ENCODE peak calls at places on chromosomes 16 and 17, in seven cellular contexts. One of them, this sample, is unnamed.

GRCh38 chr17:181213-182163 is at the start of gene DOC2B:
- DNase-seq in tibial nerve: no peak
- DNase-seq in omental fat pad: no peak
- DNase-seq in ovary: no peak
- DNase-seq in fibroblast of mammary gland: peak; percentile 30
- DNase-seq in astrocyte of the cerebellum: no peak
- DNase-seq in dorsolateral prefrontal cortex: no peak
- DNase-seq in this sample: no peak

GRCh38 chr17:73874008-73874407 is 229.8 kb upstream of the SDK2 start:
- DNase-seq in astrocyte of the cerebellum: no peak
- DNase-seq in ovary: no peak
- DNase-seq in omental fat pad: no peak
- DNase-seq in fibroblast of mammary gland: peak; percentile 21
- DNase-seq in dorsolateral prefrontal cortex: no peak
- DNase-seq in tibial nerve: no peak
- DNase-seq in this sample: no peak

GRCh38 chr16:56576585-56577299 is 11.9 kb downstream of the MT4 start:
- DNase-seq in tibial nerve: no peak
- DNase-seq in astrocyte of the cerebellum: peak; percentile 11
- DNase-seq in omental fat pad: peak; percentile 53
- DNase-seq in ovary: peak; percentile 71
- DNase-seq in dorsolateral prefrontal cortex: peak; percentile 38
- DNase-seq in fibroblast of mammary gland: peak; percentile 62
- DNase-seq in this sample: no peak

GRCh38 chr16:85302018-85302847 is 190.0 kb upstream of the CIBAR2 start:
- DNase-seq in fibroblast of mammary gland: peak; percentile 48
- DNase-seq in ovary: no peak
- DNase-seq in dorsolateral prefrontal cortex: no peak
- DNase-seq in astrocyte of the cerebellum: no peak
- DNase-seq in omental fat pad: no peak
- DNase-seq in tibial nerve: no peak
- DNase-seq in this sample: no peak

GRCh38 chr16:11586856-11587642 is at the start of gene LITAF:
- DNase-seq in fibroblast of mammary gland: no peak
- DNase-seq in omental fat pad: peak; percentile 39
- DNase-seq in astrocyte of the cerebellum: no peak
- DNase-seq in ovary: peak; percentile 74
- DNase-seq in tibial nerve: peak; percentile 45
- DNase-seq in dorsolateral prefrontal cortex: no peak
- DNase-seq in this sample: no peak

GRCh38 chr16:69839240-69839688 is 77.1 kb downstream of the WWP2 start:
- DNase-seq in astrocyte of the cerebellum: no peak
- DNase-seq in fibroblast of mammary gland: no peak
- DNase-seq in dorsolateral prefrontal cortex: peak; percentile 65
- DNase-seq in ovary: no peak
- DNase-seq in omental fat pad: no peak
- DNase-seq in tibial nerve: no peak
- DNase-seq in this sample: no peak

GRCh38 chr17:30824356-30825145 is at the start of gene CRLF3:
- DNase-seq in tibial nerve: peak; percentile 68
- DNase-seq in astrocyte of the cerebellum: peak; percentile 76
- DNase-seq in omental fat pad: peak; percentile 27
- DNase-seq in dorsolateral prefrontal cortex: peak; percentile 74
- DNase-seq in fibroblast of mammary gland: peak; percentile 84
- DNase-seq in ovary: peak; percentile 85
- DNase-seq in this sample: peak; percentile 94

GRCh38 chr16:69386596-69386995 is 789 bp upstream of the TERF2 start:
- DNase-seq in tibial nerve: no peak
- DNase-seq in astrocyte of the cerebellum: no peak
- DNase-seq in fibroblast of mammary gland: peak; percentile 31
- DNase-seq in ovary: no peak
- DNase-seq in omental fat pad: no peak
- DNase-seq in dorsolateral prefrontal cortex: no peak
- DNase-seq in this sample: no peak

GRCh38 chr16:50635505-50636392 is 45.4 kb downstream of the SNX20 start:
- DNase-seq in ovary: no peak
- DNase-seq in omental fat pad: no peak
- DNase-seq in tibial nerve: no peak
- DNase-seq in fibroblast of mammary gland: no peak
- DNase-seq in astrocyte of the cerebellum: no peak
- DNase-seq in dorsolateral prefrontal cortex: no peak
- DNase-seq in this sample: no peak

GRCh38 chr17:13940858-13941665 is 128.2 kb upstream of the COX10 start:
- DNase-seq in ovary: no peak
- DNase-seq in dorsolateral prefrontal cortex: no peak
- DNase-seq in tibial nerve: no peak
- DNase-seq in omental fat pad: no peak
- DNase-seq in fibroblast of mammary gland: peak; percentile 76
- DNase-seq in astrocyte of the cerebellum: no peak
- DNase-seq in this sample: no peak

GRCh38 chr17:82217120-82217529 is 4.5 kb upstream of the CCDC57 start:
- DNase-seq in ovary: no peak
- DNase-seq in omental fat pad: no peak
- DNase-seq in fibroblast of mammary gland: no peak
- DNase-seq in dorsolateral prefrontal cortex: no peak
- DNase-seq in astrocyte of the cerebellum: no peak
- DNase-seq in tibial nerve: no peak
- DNase-seq in this sample: no peak

GRCh38 chr16:13036600-13036999 is 135.2 kb downstream of the SHISA9 start:
- DNase-seq in ovary: no peak
- DNase-seq in fibroblast of mammary gland: peak; percentile 34
- DNase-seq in omental fat pad: no peak
- DNase-seq in tibial nerve: no peak
- DNase-seq in astrocyte of the cerebellum: peak; percentile 32
- DNase-seq in dorsolateral prefrontal cortex: no peak
- DNase-seq in this sample: no peak

GRCh38 chr17:19386276-19386863 is 620 bp downstream of the MFAP4 start:
- DNase-seq in omental fat pad: peak; percentile 60
- DNase-seq in fibroblast of mammary gland: peak; percentile 96
- DNase-seq in dorsolateral prefrontal cortex: peak; percentile 26
- DNase-seq in tibial nerve: peak; percentile 62
- DNase-seq in astrocyte of the cerebellum: peak; percentile 26
- DNase-seq in ovary: peak; percentile 79
- DNase-seq in this sample: no peak

GRCh38 chr17:9644910-9645751 is at the start of gene USP43:
- DNase-seq in ovary: no peak
- DNase-seq in tibial nerve: no peak
- DNase-seq in fibroblast of mammary gland: peak; percentile 6
- DNase-seq in dorsolateral prefrontal cortex: no peak
- DNase-seq in omental fat pad: no peak
- DNase-seq in astrocyte of the cerebellum: no peak
- DNase-seq in this sample: peak; percentile 77

GRCh38 chr17:2212328-2212981 is 91.1 kb downstream of the SMG6 start:
- DNase-seq in tibial nerve: peak; percentile 37
- DNase-seq in astrocyte of the cerebellum: no peak
- DNase-seq in omental fat pad: no peak
- DNase-seq in fibroblast of mammary gland: peak; percentile 88
- DNase-seq in dorsolateral prefrontal cortex: peak; percentile 56
- DNase-seq in ovary: peak; percentile 55
- DNase-seq in this sample: no peak

GRCh38 chr17:9725575-9725974 is 65.8 kb downstream of the DHRS7C start:
- DNase-seq in omental fat pad: no peak
- DNase-seq in fibroblast of mammary gland: no peak
- DNase-seq in astrocyte of the cerebellum: peak; percentile 32
- DNase-seq in dorsolateral prefrontal cortex: peak; percentile 38
- DNase-seq in ovary: no peak
- DNase-seq in tibial nerve: no peak
- DNase-seq in this sample: no peak

GRCh38 chr16:15509593-15510520 is 75.5 kb downstream of the BMERB1 start:
- DNase-seq in ovary: no peak
- DNase-seq in omental fat pad: no peak
- DNase-seq in dorsolateral prefrontal cortex: no peak
- DNase-seq in fibroblast of mammary gland: peak; percentile 49
- DNase-seq in astrocyte of the cerebellum: peak; percentile 61
- DNase-seq in tibial nerve: no peak
- DNase-seq in this sample: no peak

GRCh38 chr16:15790458-15790857 is 66.4 kb downstream of the MYH11 start:
- DNase-seq in fibroblast of mammary gland: peak; percentile 16
- DNase-seq in astrocyte of the cerebellum: no peak
- DNase-seq in omental fat pad: no peak
- DNase-seq in tibial nerve: no peak
- DNase-seq in dorsolateral prefrontal cortex: no peak
- DNase-seq in ovary: no peak
- DNase-seq in this sample: no peak

GRCh38 chr17:57707892-57708291 is 37.2 kb downstream of the CCDC182 start:
- DNase-seq in ovary: no peak
- DNase-seq in astrocyte of the cerebellum: no peak
- DNase-seq in omental fat pad: no peak
- DNase-seq in tibial nerve: no peak
- DNase-seq in dorsolateral prefrontal cortex: no peak
- DNase-seq in fibroblast of mammary gland: no peak
- DNase-seq in this sample: no peak

GRCh38 chr16:1057252-1057932 is 15.2 kb upstream of the SSTR5 start:
- DNase-seq in dorsolateral prefrontal cortex: no peak
- DNase-seq in tibial nerve: no peak
- DNase-seq in ovary: no peak
- DNase-seq in fibroblast of mammary gland: peak; percentile 4
- DNase-seq in omental fat pad: no peak
- DNase-seq in astrocyte of the cerebellum: no peak
- DNase-seq in this sample: no peak

GRCh38 chr17:40306395-40306794 is 2.6 kb upstream of the RARA start:
- DNase-seq in fibroblast of mammary gland: no peak
- DNase-seq in omental fat pad: no peak
- DNase-seq in astrocyte of the cerebellum: no peak
- DNase-seq in dorsolateral prefrontal cortex: no peak
- DNase-seq in tibial nerve: no peak
- DNase-seq in ovary: no peak
- DNase-seq in this sample: no peak

GRCh38 chr17:79452706-79453105 is 158.1 kb downstream of the RBFOX3 start:
- DNase-seq in ovary: no peak
- DNase-seq in fibroblast of mammary gland: no peak
- DNase-seq in omental fat pad: no peak
- DNase-seq in dorsolateral prefrontal cortex: no peak
- DNase-seq in astrocyte of the cerebellum: no peak
- DNase-seq in tibial nerve: no peak
- DNase-seq in this sample: no peak
- TF ChIP-seq CTCF in ovary: no peak
- TF ChIP-seq CTCF in fibroblast of mammary gland: no peak
- TF ChIP-seq CTCF in omental fat pad: no peak
- TF ChIP-seq CTCF in dorsolateral prefrontal cortex: no peak
- TF ChIP-seq CTCF in astrocyte of the cerebellum: no peak
- TF ChIP-seq CTCF in tibial nerve: no peak
- TF ChIP-seq CTCF in this sample: no peak

GRCh38 chr17:55652114-55652513 is 70.5 kb downstream of the TMEM100 start:
- DNase-seq in ovary: no peak
- DNase-seq in tibial nerve: no peak
- DNase-seq in omental fat pad: no peak
- DNase-seq in dorsolateral prefrontal cortex: no peak
- DNase-seq in astrocyte of the cerebellum: no peak
- DNase-seq in fibroblast of mammary gland: no peak
- DNase-seq in this sample: no peak

GRCh38 chr17:55654821-55655220 is 67.8 kb downstream of the TMEM100 start:
- DNase-seq in ovary: no peak
- DNase-seq in fibroblast of mammary gland: no peak
- DNase-seq in astrocyte of the cerebellum: no peak
- DNase-seq in omental fat pad: no peak
- DNase-seq in dorsolateral prefrontal cortex: no peak
- DNase-seq in tibial nerve: no peak
- DNase-seq in this sample: no peak

GRCh38 chr17:55654015-55654414 is 68.6 kb downstream of the TMEM100 start:
- DNase-seq in dorsolateral prefrontal cortex: no peak
- DNase-seq in astrocyte of the cerebellum: no peak
- DNase-seq in ovary: no peak
- DNase-seq in fibroblast of mammary gland: no peak
- DNase-seq in tibial nerve: no peak
- DNase-seq in omental fat pad: no peak
- DNase-seq in this sample: no peak

GRCh38 chr17:55649935-55650597 is 72.6 kb downstream of the TMEM100 start:
- DNase-seq in dorsolateral prefrontal cortex: no peak
- DNase-seq in omental fat pad: no peak
- DNase-seq in tibial nerve: no peak
- DNase-seq in ovary: no peak
- DNase-seq in astrocyte of the cerebellum: no peak
- DNase-seq in fibroblast of mammary gland: no peak
- DNase-seq in this sample: no peak

DNA sequence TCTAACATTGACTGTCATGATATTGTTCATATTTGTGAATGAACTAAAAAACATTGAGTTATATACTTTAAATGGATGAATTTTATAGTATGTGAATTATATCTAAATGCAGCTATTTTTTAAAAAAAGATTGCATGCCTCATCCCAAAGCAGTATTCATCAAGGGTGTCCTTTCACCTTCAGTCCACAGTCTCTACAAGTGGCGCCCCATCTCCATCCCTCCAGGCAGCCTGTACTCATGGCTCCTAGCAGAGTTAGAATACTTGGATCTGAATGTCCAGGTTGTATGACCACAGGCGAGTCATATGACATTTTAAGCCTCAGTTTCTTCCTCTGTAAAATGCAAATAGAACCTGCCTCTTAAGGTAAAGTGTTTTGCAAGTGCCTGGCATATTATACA is 69.8 kb downstream of the TMEM100 start:
- DNase-seq in dorsolateral prefrontal cortex: no peak
- DNase-seq in omental fat pad: no peak
- DNase-seq in fibroblast of mammary gland: no peak
- DNase-seq in ovary: no peak
- DNase-seq in tibial nerve: no peak
- DNase-seq in astrocyte of the cerebellum: no peak
- DNase-seq in this sample: no peak
- TF ChIP-seq CTCF in dorsolateral prefrontal cortex: no peak
- TF ChIP-seq CTCF in omental fat pad: no peak
- TF ChIP-seq CTCF in fibroblast of mammary gland: no peak
- TF ChIP-seq CTCF in ovary: no peak
- TF ChIP-seq CTCF in tibial nerve: no peak
- TF ChIP-seq CTCF in astrocyte of the cerebellum: no peak
- TF ChIP-seq CTCF in this sample: no peak

GRCh38 chr17:46819906-46820351 is 1.4 kb upstream of the WNT3 start:
- DNase-seq in omental fat pad: no peak
- DNase-seq in ovary: no peak
- DNase-seq in dorsolateral prefrontal cortex: no peak
- DNase-seq in astrocyte of the cerebellum: no peak
- DNase-seq in fibroblast of mammary gland: no peak
- DNase-seq in tibial nerve: no peak
- DNase-seq in this sample: no peak
- TF ChIP-seq CTCF in omental fat pad: no peak
- TF ChIP-seq CTCF in ovary: no peak
- TF ChIP-seq CTCF in dorsolateral prefrontal cortex: no peak
- TF ChIP-seq CTCF in astrocyte of the cerebellum: no peak
- TF ChIP-seq CTCF in fibroblast of mammary gland: no peak
- TF ChIP-seq CTCF in tibial nerve: no peak
- TF ChIP-seq CTCF in this sample: no peak

GRCh38 chr17:18185391-18185790 is 1.8 kb downstream of the ALKBH5 start:
- DNase-seq in dorsolateral prefrontal cortex: no peak
- DNase-seq in ovary: no peak
- DNase-seq in omental fat pad: no peak
- DNase-seq in tibial nerve: no peak
- DNase-seq in astrocyte of the cerebellum: no peak
- DNase-seq in fibroblast of mammary gland: peak; percentile 42
- DNase-seq in this sample: no peak

GRCh38 chr17:18184143-18185007 is 747 bp downstream of the ALKBH5 start:
- DNase-seq in ovary: peak; percentile 68
- DNase-seq in fibroblast of mammary gland: peak; percentile 52
- DNase-seq in astrocyte of the cerebellum: no peak
- DNase-seq in omental fat pad: peak; percentile 57
- DNase-seq in tibial nerve: peak; percentile 19
- DNase-seq in dorsolateral prefrontal cortex: peak; percentile 60
- DNase-seq in this sample: no peak

GRCh38 chr17:18182190-18182977 is 1.2 kb upstream of the ALKBH5 start:
- DNase-seq in dorsolateral prefrontal cortex: no peak
- DNase-seq in omental fat pad: no peak
- DNase-seq in ovary: no peak
- DNase-seq in fibroblast of mammary gland: no peak
- DNase-seq in astrocyte of the cerebellum: no peak
- DNase-seq in tibial nerve: no peak
- DNase-seq in this sample: no peak

GRCh38 chr17:18182978-18183333 is 672 bp upstream of the ALKBH5 start:
- DNase-seq in tibial nerve: peak; percentile 68
- DNase-seq in omental fat pad: peak; percentile 62
- DNase-seq in fibroblast of mammary gland: no peak
- DNase-seq in astrocyte of the cerebellum: peak; percentile 29
- DNase-seq in dorsolateral prefrontal cortex: peak; percentile 70
- DNase-seq in ovary: peak; percentile 87
- DNase-seq in this sample: peak; percentile 87

GRCh38 chr17:18183334-18184142 is at the start of gene ALKBH5:
- DNase-seq in astrocyte of the cerebellum: peak; percentile 99
- DNase-seq in tibial nerve: peak; percentile 93
- DNase-seq in omental fat pad: peak; percentile 84
- DNase-seq in fibroblast of mammary gland: peak; percentile 100
- DNase-seq in ovary: peak; percentile 98
- DNase-seq in dorsolateral prefrontal cortex: peak; percentile 99
- DNase-seq in this sample: peak; percentile 99
- TF ChIP-seq CTCF in astrocyte of the cerebellum: peak; percentile 23
- TF ChIP-seq CTCF in tibial nerve: no peak
- TF ChIP-seq CTCF in omental fat pad: no peak
- TF ChIP-seq CTCF in fibroblast of mammary gland: peak; percentile 17
- TF ChIP-seq CTCF in ovary: peak; percentile 6
- TF ChIP-seq CTCF in dorsolateral prefrontal cortex: no peak
- TF ChIP-seq CTCF in this sample: peak; percentile 67